ENCODE peak calls at places on chromosomes 11 and 22, in ten cellular contexts. E is DND-41; R is erythroblast; I is ureter; C is NCI-H1436 treated with DMSO at 0.1 percent for 48 hours; M is stimulated activated CD8-positive, alpha-beta memory T cell treated with anti-CD3 and anti-CD28 coated beads, Interleukin-15, amount 100 ng/mL, for 1 hour; G is NCI-H774; Q is SJCRH30; A is neural progenitor cell; J is GM23248. W is an unnamed sample.

GRCh38 chr11:94781822-94782221 is 13.7 kb downstream of the AMOTL1 start:
- DNase-seq in E (no peak), R (no peak), I (no peak), C (no peak), M (no peak), G (no peak), Q (no peak), A (no peak), J (peak), W (peak)

GRCh38 chr11:90218606-90219005 is 4.2 kb downstream of the CHORDC1 start:
- DNase-seq in E (no peak), R (no peak), I (no peak), C (no peak), M (no peak), G (no peak), Q (no peak), A (peak), J (no peak), W (no peak)

GRCh38 chr11:33015621-33016551 is at the start of gene DEPDC7:
- DNase-seq in E (no peak), R (peak), I (peak), C (peak), M (peak), G (peak), Q (peak), A (peak), J (peak), W (peak)

GRCh38 chr22:23675502-23676415 is 15.1 kb upstream of the RGL4 start:
- DNase-seq in E (no peak), R (peak), I (no peak), C (no peak), M (no peak), G (no peak), Q (peak), A (no peak), J (no peak), W (no peak)

GRCh38 chr11:30917859-30918478 is 331.8 kb upstream of the MPPED2 start:
- DNase-seq in E (peak), R (peak), I (no peak), C (no peak), M (no peak), G (peak), Q (peak), A (peak), J (peak), W (no peak)

GRCh38 chr11:2290351-2290841 is 11.3 kb downstream of the C11orf21 start:
- DNase-seq in E (peak), R (no peak), I (no peak), C (no peak), M (no peak), G (peak), Q (no peak), A (no peak), J (no peak), W (no peak)

GRCh38 chr22:37397246-37397645 is 30.0 kb downstream of the ELFN2 start:
- DNase-seq in E (no peak), R (no peak), I (no peak), C (no peak), M (no peak), G (no peak), Q (no peak), A (no peak), J (no peak), W (no peak)

GRCh38 chr22:27157090-27157489 is 499.7 kb downstream of the MIAT start:
- DNase-seq in E (no peak), R (no peak), I (no peak), C (no peak), M (no peak), G (no peak), Q (no peak), A (no peak), J (no peak), W (no peak)

GRCh38 chr11:104731890-104732289 is 166.4 kb downstream of the CASP12 start:
- DNase-seq in E (no peak), R (no peak), I (no peak), C (no peak), M (no peak), G (no peak), Q (no peak), A (no peak), J (no peak), W (no peak)

GRCh38 chr22:45204241-45204640 is 36.5 kb downstream of the KIAA0930 start:
- DNase-seq in E (no peak), R (no peak), I (no peak), C (no peak), M (no peak), G (no peak), Q (no peak), A (no peak), J (no peak), W (no peak)

GRCh38 chr22:44550666-44551491 is 52.8 kb upstream of the RTL6 start:
- DNase-seq in E (no peak), R (no peak), I (peak), C (no peak), M (no peak), G (no peak), Q (no peak), A (no peak), J (peak), W (peak)

GRCh38 chr11:86380295-86380694 is 5.6 kb downstream of the CCDC81 start:
- DNase-seq in E (no peak), R (no peak), I (no peak), C (no peak), M (no peak), G (no peak), Q (no peak), A (no peak), J (no peak), W (no peak)

GRCh38 chr11:19428206-19429001 is 187.7 kb upstream of the E2F8 start:
- DNase-seq in E (no peak), R (no peak), I (no peak), C (peak), M (no peak), G (no peak), Q (no peak), A (peak), J (no peak), W (no peak)

GRCh38 chr11:117387992-117388765 is 60.5 kb downstream of the CEP164 start:
- DNase-seq in E (no peak), R (no peak), I (no peak), C (no peak), M (no peak), G (no peak), Q (no peak), A (no peak), J (peak), W (peak)

GRCh38 chr11:1888347-1888753 is 3.3 kb downstream of the PRR33 start:
- DNase-seq in E (peak), R (no peak), I (peak), C (no peak), M (no peak), G (no peak), Q (no peak), A (no peak), J (no peak), W (no peak)

GRCh38 chr11:64081663-64082442 is 46.1 kb downstream of the FLRT1 start:
- DNase-seq in E (no peak), R (no peak), I (no peak), C (no peak), M (no peak), G (peak), Q (no peak), A (no peak), J (no peak), W (no peak)

GRCh38 chr11:776459-777287 is 614 bp downstream of the GATD1 start:
- DNase-seq in E (no peak), R (peak), I (no peak), C (no peak), M (no peak), G (no peak), Q (peak), A (peak), J (peak), W (no peak)

GRCh38 chr11:31779268-31779879 is 31.7 kb downstream of the PAX6 start:
- DNase-seq in E (no peak), R (no peak), I (no peak), C (no peak), M (no peak), G (no peak), Q (no peak), A (peak), J (peak), W (peak)

GRCh38 chr11:102476812-102477211 is 24.2 kb upstream of the TMEM123 start:
- DNase-seq in E (no peak), R (no peak), I (peak), C (peak), M (no peak), G (peak), Q (peak), A (peak), J (no peak), W (no peak)

GRCh38 chr22:40094449-40094848 is 83.3 kb upstream of the TNRC6B start:
- DNase-seq in E (no peak), R (no peak), I (no peak), C (no peak), M (no peak), G (no peak), Q (no peak), A (no peak), J (peak), W (no peak)

GRCh38 chr11:33723238-33723881 is 12.9 kb downstream of the CD59 start:
- DNase-seq in E (no peak), R (peak), I (no peak), C (no peak), M (no peak), G (no peak), Q (no peak), A (no peak), J (peak), W (peak)

GRCh38 chr11:57332694-57333440 is 2.8 kb downstream of the SSRP1 start:
- DNase-seq in E (no peak), R (no peak), I (no peak), C (no peak), M (no peak), G (no peak), Q (no peak), A (no peak), J (no peak), W (no peak)

GRCh38 chr11:32531528-32531927 is 52.1 kb upstream of the EIF3M start:
- DNase-seq in E (no peak), R (no peak), I (no peak), C (no peak), M (no peak), G (no peak), Q (no peak), A (no peak), J (no peak), W (peak)

GRCh38 chr11:113173023-113173594 is 141.3 kb upstream of the TTC12 start:
- DNase-seq in E (no peak), R (no peak), I (no peak), C (no peak), M (no peak), G (no peak), Q (no peak), A (no peak), J (no peak), W (no peak)

GRCh38 chr22:43211941-43212433 is 25.1 kb upstream of the TTLL12 start:
- DNase-seq in E (no peak), R (no peak), I (no peak), C (no peak), M (no peak), G (no peak), Q (no peak), A (no peak), J (no peak), W (no peak)

GRCh38 chr11:78800756-78801155 is 226.1 kb upstream of the NARS2 start:
- DNase-seq in E (no peak), R (no peak), I (no peak), C (no peak), M (no peak), G (no peak), Q (no peak), A (no peak), J (no peak), W (no peak)

GRCh38 chr22:47965896-47966295 is 1203.4 kb downstream of the TBC1D22A start:
- DNase-seq in E (no peak), R (no peak), I (no peak), C (no peak), M (no peak), G (no peak), Q (no peak), A (no peak), J (no peak), W (no peak)

GRCh38 chr11:7353100-7353499 is 101.4 kb downstream of the SYT9 start:
- DNase-seq in E (peak), R (peak), I (no peak), C (no peak), M (no peak), G (no peak), Q (peak), A (peak), J (peak), W (no peak)

W was measured in skeletal muscle cell.